ENCODE peak calls at places on chromosomes 7 and 10, in four cellular contexts. One of them, this sample, is unnamed.

GRCh38 chr10:91976324-91977051 is 52.9 kb downstream of the BTAF1 start:
- DNase-seq in ovary: no peak
- DNase-seq in A549: no peak
- DNase-seq in uterus: no peak
- DNase-seq in this sample: no peak

GRCh38 chr10:63275094-63275493 is 142.0 kb downstream of the NRBF2 start:
- DNase-seq in ovary: no peak
- DNase-seq in A549: no peak
- DNase-seq in uterus: no peak
- DNase-seq in this sample: no peak

GRCh38 chr7:140592957-140593356 is 47.7 kb downstream of the DENND2A start:
- DNase-seq in ovary: no peak
- DNase-seq in A549: no peak
- DNase-seq in uterus: no peak
- DNase-seq in this sample: no peak

GRCh38 chr10:124450010-124450782 is at the start of gene NKX1-2:
- DNase-seq in ovary: no peak
- DNase-seq in A549: no peak
- DNase-seq in uterus: no peak
- DNase-seq in this sample: no peak

GRCh38 chr10:120999868-121000267 is 148.7 kb downstream of the WDR11 start:
- DNase-seq in ovary: no peak
- DNase-seq in A549: no peak
- DNase-seq in uterus: no peak
- DNase-seq in this sample: no peak

GRCh38 chr7:105877736-105878135 is 1.3 kb upstream of the ATXN7L1 start:
- DNase-seq in ovary: no peak
- DNase-seq in A549: no peak
- DNase-seq in uterus: no peak
- DNase-seq in this sample: no peak

GRCh38 chr7:105934577-105935185 is 28.4 kb upstream of the CDHR3 start:
- DNase-seq in ovary: peak
- DNase-seq in A549: no peak
- DNase-seq in uterus: no peak
- DNase-seq in this sample: no peak

GRCh38 chr7:157707983-157708720 is 371.3 kb downstream of the DNAJB6 start:
- DNase-seq in ovary: no peak
- DNase-seq in A549: no peak
- DNase-seq in uterus: no peak
- DNase-seq in this sample: no peak

GRCh38 chr7:121960678-121961461 is 87.9 kb downstream of the PTPRZ1 start:
- DNase-seq in ovary: no peak
- DNase-seq in A549: no peak
- DNase-seq in uterus: no peak
- DNase-seq in this sample: peak

GRCh38 chr10:106705576-106706526 is 458.7 kb downstream of the SORCS1 start:
- DNase-seq in ovary: peak
- DNase-seq in A549: no peak
- DNase-seq in uterus: peak
- DNase-seq in this sample: peak

GRCh38 chr10:17031656-17032630 is 97.7 kb downstream of the CUBN start:
- DNase-seq in ovary: peak
- DNase-seq in A549: no peak
- DNase-seq in uterus: no peak
- DNase-seq in this sample: no peak

GRCh38 chr10:60236869-60237524 is 152.7 kb downstream of the ANK3 start:
- DNase-seq in ovary: no peak
- DNase-seq in A549: no peak
- DNase-seq in uterus: no peak
- DNase-seq in this sample: peak

GRCh38 chr10:111131168-111131799 is 54.5 kb downstream of the ADRA2A start:
- DNase-seq in ovary: no peak
- DNase-seq in A549: no peak
- DNase-seq in uterus: no peak
- DNase-seq in this sample: no peak

GRCh38 chr10:52883996-52884871 is 111.7 kb upstream of the MBL2 start:
- DNase-seq in ovary: no peak
- DNase-seq in A549: peak
- DNase-seq in uterus: no peak
- DNase-seq in this sample: peak

GRCh38 chr10:3036155-3036554 is 31.2 kb upstream of the PFKP start:
- DNase-seq in ovary: no peak
- DNase-seq in A549: no peak
- DNase-seq in uterus: no peak
- DNase-seq in this sample: no peak

GRCh38 chr10:70982443-70982842 is 94.1 kb upstream of the PCBD1 start:
- DNase-seq in ovary: no peak
- DNase-seq in A549: no peak
- DNase-seq in uterus: no peak
- DNase-seq in this sample: no peak

GRCh38 chr10:87862644-87863101 is 660 bp downstream of the KLLN start:
- DNase-seq in ovary: no peak
- DNase-seq in A549: no peak
- DNase-seq in uterus: no peak
- DNase-seq in this sample: peak

GRCh38 chr7:64849924-64850499 is 53.1 kb upstream of the ZNF273 start:
- DNase-seq in ovary: no peak
- DNase-seq in A549: no peak
- DNase-seq in uterus: no peak
- DNase-seq in this sample: no peak

GRCh38 chr7:120949393-120949799 is 1.2 kb upstream of the ING3 start:
- DNase-seq in ovary: no peak
- DNase-seq in A549: no peak
- DNase-seq in uterus: no peak
- DNase-seq in this sample: no peak

GRCh38 chr10:50027195-50027594 is 39.0 kb downstream of the AGAP6 start:
- DNase-seq in ovary: no peak
- DNase-seq in A549: no peak
- DNase-seq in uterus: no peak
- DNase-seq in this sample: no peak

GRCh38 chr7:139730746-139731612 is 46.8 kb downstream of the HIPK2 start:
- DNase-seq in ovary: no peak
- DNase-seq in A549: no peak
- DNase-seq in uterus: peak
- DNase-seq in this sample: no peak

GRCh38 chr7:120979765-120980499 is 8.6 kb upstream of the CPED1 start:
- DNase-seq in ovary: no peak
- DNase-seq in A549: no peak
- DNase-seq in uterus: no peak
- DNase-seq in this sample: no peak

GRCh38 chr7:157271991-157272324 is 64.8 kb upstream of the DNAJB6 start:
- DNase-seq in ovary: peak
- DNase-seq in A549: no peak
- DNase-seq in uterus: peak
- DNase-seq in this sample: no peak

GRCh38 chr10:102781921-102782542 is 38.3 kb downstream of the WBP1L start:
- DNase-seq in ovary: no peak
- DNase-seq in A549: no peak
- DNase-seq in uterus: no peak
- DNase-seq in this sample: peak

GRCh38 chr7:138935438-138936079 is 45.6 kb downstream of the KIAA1549 start:
- DNase-seq in ovary: no peak
- DNase-seq in A549: peak
- DNase-seq in uterus: no peak
- DNase-seq in this sample: peak

GRCh38 chr7:158606111-158606510 is 18.5 kb upstream of the PTPRN2 start:
- DNase-seq in ovary: no peak
- DNase-seq in A549: no peak
- DNase-seq in uterus: no peak
- DNase-seq in this sample: no peak

GRCh38 chr7:13551503-13551902 is 438.0 kb downstream of the ETV1 start:
- DNase-seq in ovary: no peak
- DNase-seq in A549: no peak
- DNase-seq in uterus: no peak
- DNase-seq in this sample: no peak

GRCh38 chr10:119408969-119409371 is 133.5 kb downstream of the RGS10 start:
- DNase-seq in ovary: peak
- DNase-seq in A549: no peak
- DNase-seq in uterus: no peak
- DNase-seq in this sample: no peak

GRCh38 chr7:27101906-27102577 is 441 bp downstream of the HOXA2 start:
- DNase-seq in ovary: no peak
- DNase-seq in A549: no peak
- DNase-seq in uterus: no peak
- DNase-seq in this sample: no peak

GRCh38 chr7:141462958-141463357 is 88.3 kb upstream of the AGK start:
- DNase-seq in ovary: no peak
- DNase-seq in A549: no peak
- DNase-seq in uterus: no peak
- DNase-seq in this sample: no peak

GRCh38 chr10:60803433-60803832 is 25.2 kb downstream of the CDK1 start:
- DNase-seq in ovary: no peak
- DNase-seq in A549: no peak
- DNase-seq in uterus: no peak
- DNase-seq in this sample: no peak

GRCh38 chr10:120735773-120736371 is 115.3 kb upstream of the WDR11 start:
- DNase-seq in ovary: no peak
- DNase-seq in A549: peak
- DNase-seq in uterus: no peak
- DNase-seq in this sample: no peak

DNA sequence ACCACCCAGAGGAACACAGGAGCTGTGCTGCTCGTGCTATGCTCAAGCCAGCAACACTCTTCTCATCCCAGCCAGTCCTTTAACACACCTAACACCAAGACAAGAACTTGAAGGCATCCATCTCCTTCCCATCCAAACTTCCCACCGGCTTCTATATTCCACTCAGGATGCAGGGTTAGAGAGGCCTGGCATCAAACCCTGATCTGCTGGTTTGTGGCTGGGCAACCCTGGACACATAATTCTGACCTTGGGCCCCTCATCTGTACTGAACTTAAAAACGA is 5.6 kb upstream of the MYO1G start:
- DNase-seq in ovary: no peak
- DNase-seq in A549: no peak
- DNase-seq in uterus: no peak
- DNase-seq in this sample: no peak
- TF ChIP-seq POLR2A in ovary: no peak
- TF ChIP-seq POLR2A in A549: no peak
- TF ChIP-seq POLR2A in uterus: no peak
- TF ChIP-seq POLR2A in this sample: no peak

GRCh38 chr7:137297551-137298463 is 45.7 kb downstream of the PTN start:
- DNase-seq in ovary: no peak
- DNase-seq in A549: no peak
- DNase-seq in uterus: no peak
- DNase-seq in this sample: no peak
- TF ChIP-seq POLR2A in ovary: no peak
- TF ChIP-seq POLR2A in A549: no peak
- TF ChIP-seq POLR2A in uterus: no peak
- TF ChIP-seq POLR2A in this sample: no peak

GRCh38 chr10:79306644-79307220 is 40.5 kb upstream of the PPIF start:
- DNase-seq in ovary: no peak
- DNase-seq in A549: no peak
- DNase-seq in uterus: no peak
- DNase-seq in this sample: no peak
- TF ChIP-seq POLR2A in ovary: no peak
- TF ChIP-seq POLR2A in A549: no peak
- TF ChIP-seq POLR2A in uterus: no peak
- TF ChIP-seq POLR2A in this sample: no peak

GRCh38 chr7:5528071-5528814 is 104.6 kb upstream of the TNRC18 start:
- DNase-seq in ovary: peak
- DNase-seq in A549: no peak
- DNase-seq in uterus: peak
- DNase-seq in this sample: no peak

GRCh38 chr7:5519515-5519928 is 95.9 kb upstream of the TNRC18 start:
- DNase-seq in ovary: no peak
- DNase-seq in A549: no peak
- DNase-seq in uterus: no peak
- DNase-seq in this sample: no peak

GRCh38 chr7:5526190-5527037 is 102.8 kb upstream of the TNRC18 start:
- DNase-seq in ovary: peak
- DNase-seq in A549: no peak
- DNase-seq in uterus: peak
- DNase-seq in this sample: no peak

GRCh38 chr7:5525271-5526189 is 101.9 kb upstream of the TNRC18 start:
- DNase-seq in ovary: no peak
- DNase-seq in A549: no peak
- DNase-seq in uterus: peak
- DNase-seq in this sample: peak

GRCh38 chr7:5523052-5523711 is 99.5 kb upstream of the TNRC18 start:
- DNase-seq in ovary: no peak
- DNase-seq in A549: no peak
- DNase-seq in uterus: no peak
- DNase-seq in this sample: peak
- TF ChIP-seq POLR2A in ovary: no peak
- TF ChIP-seq POLR2A in A549: no peak
- TF ChIP-seq POLR2A in uterus: no peak
- TF ChIP-seq POLR2A in this sample: no peak

DNA sequence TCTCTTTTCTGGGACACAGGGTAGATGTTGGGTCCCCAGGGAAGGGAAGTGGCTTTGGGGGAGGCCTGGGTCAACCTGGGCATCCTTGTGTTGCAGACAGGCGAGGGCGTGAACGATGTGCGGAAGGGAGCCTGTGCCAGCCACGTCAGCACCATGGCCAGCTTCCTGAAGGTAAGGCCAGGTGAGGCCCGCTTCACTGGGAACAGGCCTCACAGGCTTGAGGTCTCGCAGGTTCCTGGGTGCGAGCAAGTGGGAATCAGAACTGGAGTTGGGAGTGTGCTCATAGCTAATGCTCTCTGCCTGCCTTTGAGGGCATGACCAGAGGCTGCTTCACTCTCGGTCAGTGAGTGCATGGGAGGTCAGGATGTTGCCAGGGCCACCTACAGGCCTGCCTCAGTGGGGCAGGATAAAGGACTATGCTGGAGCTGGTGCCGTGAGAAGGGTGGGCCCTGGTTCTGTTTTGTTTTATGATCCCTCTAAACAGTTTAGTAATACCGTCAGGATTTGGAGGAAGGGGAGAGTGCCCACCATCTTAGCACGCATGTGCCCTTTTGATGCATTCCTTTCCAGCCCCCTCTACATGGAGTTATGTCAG is 8.4 kb downstream of the DBNL start:
- DNase-seq in ovary: peak
- DNase-seq in A549: no peak
- DNase-seq in uterus: peak
- DNase-seq in this sample: no peak
- TF ChIP-seq POLR2A in ovary: no peak
- TF ChIP-seq POLR2A in A549: no peak
- TF ChIP-seq POLR2A in uterus: no peak
- TF ChIP-seq POLR2A in this sample: no peak

This sample was measured in H54.